ENCODE peak calls at places on chromosomes 11 and 22, in eight cellular contexts. One of them, this sample, is unnamed.

GRCh38 chr11:105111145-105111944 is 28.2 kb downstream of the CARD18 start:
- DNase-seq in naive thymus-derived CD8-positive, alpha-beta T cell: no peak
- DNase-seq in globus pallidus: no peak
- DNase-seq in RCC 7860: no peak
- DNase-seq in heart right ventricle: no peak
- DNase-seq in LoVo: no peak
- DNase-seq in activated T-cell treated with anti-CD3 and anti-CD28 coated beads, Interleukin-2, amount 50 U/mL, for 4 hours: no peak
- DNase-seq in Calu3: no peak
- DNase-seq in this sample: no peak

GRCh38 chr22:24181996-24182560 is 791 bp downstream of the SUSD2 start:
- DNase-seq in Calu3: no peak
- DNase-seq in RCC 7860: no peak
- DNase-seq in naive thymus-derived CD8-positive, alpha-beta T cell: no peak
- DNase-seq in heart right ventricle: no peak
- DNase-seq in globus pallidus: no peak
- DNase-seq in activated T-cell treated with anti-CD3 and anti-CD28 coated beads, Interleukin-2, amount 50 U/mL, for 4 hours: no peak
- DNase-seq in LoVo: no peak
- DNase-seq in this sample: no peak

GRCh38 chr11:113697798-113698407 is 8.2 kb downstream of the TMPRSS5 start:
- DNase-seq in activated T-cell treated with anti-CD3 and anti-CD28 coated beads, Interleukin-2, amount 50 U/mL, for 4 hours: no peak
- DNase-seq in naive thymus-derived CD8-positive, alpha-beta T cell: no peak
- DNase-seq in Calu3: no peak
- DNase-seq in LoVo: no peak
- DNase-seq in globus pallidus: no peak
- DNase-seq in heart right ventricle: no peak
- DNase-seq in RCC 7860: no peak
- DNase-seq in this sample: no peak

GRCh38 chr22:46652930-46653331 is 32.7 kb downstream of the GRAMD4 start:
- DNase-seq in Calu3: no peak
- DNase-seq in activated T-cell treated with anti-CD3 and anti-CD28 coated beads, Interleukin-2, amount 50 U/mL, for 4 hours: no peak
- DNase-seq in heart right ventricle: no peak
- DNase-seq in globus pallidus: no peak
- DNase-seq in RCC 7860: no peak
- DNase-seq in LoVo: no peak
- DNase-seq in naive thymus-derived CD8-positive, alpha-beta T cell: no peak
- DNase-seq in this sample: peak; percentile 41

GRCh38 chr11:26572770-26573402 is 823 bp upstream of the MUC15 start:
- DNase-seq in globus pallidus: no peak
- DNase-seq in heart right ventricle: no peak
- DNase-seq in activated T-cell treated with anti-CD3 and anti-CD28 coated beads, Interleukin-2, amount 50 U/mL, for 4 hours: no peak
- DNase-seq in LoVo: no peak
- DNase-seq in Calu3: no peak
- DNase-seq in RCC 7860: no peak
- DNase-seq in naive thymus-derived CD8-positive, alpha-beta T cell: no peak
- DNase-seq in this sample: no peak

GRCh38 chr11:90294091-90294490 is 71.2 kb upstream of the CHORDC1 start:
- DNase-seq in naive thymus-derived CD8-positive, alpha-beta T cell: no peak
- DNase-seq in globus pallidus: no peak
- DNase-seq in LoVo: no peak
- DNase-seq in activated T-cell treated with anti-CD3 and anti-CD28 coated beads, Interleukin-2, amount 50 U/mL, for 4 hours: no peak
- DNase-seq in RCC 7860: no peak
- DNase-seq in heart right ventricle: no peak
- DNase-seq in Calu3: no peak
- DNase-seq in this sample: no peak

GRCh38 chr11:69931994-69932910 is 113.0 kb upstream of the FGF3 start:
- DNase-seq in Calu3: no peak
- DNase-seq in activated T-cell treated with anti-CD3 and anti-CD28 coated beads, Interleukin-2, amount 50 U/mL, for 4 hours: no peak
- DNase-seq in LoVo: no peak
- DNase-seq in RCC 7860: no peak
- DNase-seq in heart right ventricle: peak; percentile 1
- DNase-seq in naive thymus-derived CD8-positive, alpha-beta T cell: no peak
- DNase-seq in globus pallidus: no peak
- DNase-seq in this sample: no peak

GRCh38 chr11:34632105-34632780 is 11.3 kb downstream of the EHF start:
- DNase-seq in LoVo: peak; percentile 61
- DNase-seq in heart right ventricle: no peak
- DNase-seq in RCC 7860: no peak
- DNase-seq in globus pallidus: peak; percentile 92
- DNase-seq in naive thymus-derived CD8-positive, alpha-beta T cell: no peak
- DNase-seq in Calu3: peak; percentile 52
- DNase-seq in activated T-cell treated with anti-CD3 and anti-CD28 coated beads, Interleukin-2, amount 50 U/mL, for 4 hours: no peak
- DNase-seq in this sample: no peak

GRCh38 chr22:29307658-29308147 is 1.3 kb downstream of the GAS2L1 start:
- DNase-seq in Calu3: no peak
- DNase-seq in RCC 7860: no peak
- DNase-seq in activated T-cell treated with anti-CD3 and anti-CD28 coated beads, Interleukin-2, amount 50 U/mL, for 4 hours: no peak
- DNase-seq in naive thymus-derived CD8-positive, alpha-beta T cell: no peak
- DNase-seq in globus pallidus: no peak
- DNase-seq in LoVo: no peak
- DNase-seq in heart right ventricle: no peak
- DNase-seq in this sample: no peak

GRCh38 chr22:19565921-19566598 is 41.9 kb upstream of the CLDN5 start:
- DNase-seq in naive thymus-derived CD8-positive, alpha-beta T cell: no peak
- DNase-seq in Calu3: no peak
- DNase-seq in heart right ventricle: no peak
- DNase-seq in LoVo: peak; percentile 76
- DNase-seq in activated T-cell treated with anti-CD3 and anti-CD28 coated beads, Interleukin-2, amount 50 U/mL, for 4 hours: no peak
- DNase-seq in globus pallidus: no peak
- DNase-seq in RCC 7860: no peak
- DNase-seq in this sample: no peak

GRCh38 chr11:64842851-64843841 is 1.3 kb downstream of the CDC42BPG start:
- DNase-seq in naive thymus-derived CD8-positive, alpha-beta T cell: no peak
- DNase-seq in activated T-cell treated with anti-CD3 and anti-CD28 coated beads, Interleukin-2, amount 50 U/mL, for 4 hours: no peak
- DNase-seq in RCC 7860: peak; percentile 36
- DNase-seq in LoVo: peak; percentile 82
- DNase-seq in heart right ventricle: no peak
- DNase-seq in globus pallidus: no peak
- DNase-seq in Calu3: peak; percentile 77
- DNase-seq in this sample: no peak

GRCh38 chr11:79055866-79056632 is 384.8 kb downstream of the TENM4 start:
- DNase-seq in LoVo: no peak
- DNase-seq in activated T-cell treated with anti-CD3 and anti-CD28 coated beads, Interleukin-2, amount 50 U/mL, for 4 hours: no peak
- DNase-seq in Calu3: no peak
- DNase-seq in heart right ventricle: no peak
- DNase-seq in naive thymus-derived CD8-positive, alpha-beta T cell: no peak
- DNase-seq in globus pallidus: no peak
- DNase-seq in RCC 7860: no peak
- DNase-seq in this sample: no peak

GRCh38 chr22:45262931-45263789 is 21.6 kb upstream of the UPK3A start:
- DNase-seq in RCC 7860: no peak
- DNase-seq in naive thymus-derived CD8-positive, alpha-beta T cell: no peak
- DNase-seq in heart right ventricle: peak; percentile 45
- DNase-seq in globus pallidus: no peak
- DNase-seq in LoVo: no peak
- DNase-seq in activated T-cell treated with anti-CD3 and anti-CD28 coated beads, Interleukin-2, amount 50 U/mL, for 4 hours: no peak
- DNase-seq in Calu3: no peak
- DNase-seq in this sample: no peak

GRCh38 chr11:63889344-63889743 is 27.6 kb downstream of the RCOR2 start:
- DNase-seq in Calu3: peak; percentile 51
- DNase-seq in heart right ventricle: no peak
- DNase-seq in RCC 7860: no peak
- DNase-seq in naive thymus-derived CD8-positive, alpha-beta T cell: no peak
- DNase-seq in globus pallidus: no peak
- DNase-seq in activated T-cell treated with anti-CD3 and anti-CD28 coated beads, Interleukin-2, amount 50 U/mL, for 4 hours: no peak
- DNase-seq in LoVo: no peak
- DNase-seq in this sample: no peak

GRCh38 chr11:72816404-72816990 is 2.3 kb downstream of the ATG16L2 start:
- DNase-seq in Calu3: no peak
- DNase-seq in LoVo: no peak
- DNase-seq in naive thymus-derived CD8-positive, alpha-beta T cell: no peak
- DNase-seq in globus pallidus: no peak
- DNase-seq in RCC 7860: peak; percentile 6
- DNase-seq in activated T-cell treated with anti-CD3 and anti-CD28 coated beads, Interleukin-2, amount 50 U/mL, for 4 hours: no peak
- DNase-seq in heart right ventricle: no peak
- DNase-seq in this sample: no peak

GRCh38 chr11:117519170-117519569 is 191.5 kb downstream of the CEP164 start:
- DNase-seq in RCC 7860: peak; percentile 53
- DNase-seq in globus pallidus: no peak
- DNase-seq in heart right ventricle: no peak
- DNase-seq in LoVo: no peak
- DNase-seq in Calu3: no peak
- DNase-seq in activated T-cell treated with anti-CD3 and anti-CD28 coated beads, Interleukin-2, amount 50 U/mL, for 4 hours: no peak
- DNase-seq in naive thymus-derived CD8-positive, alpha-beta T cell: no peak
- DNase-seq in this sample: peak; percentile 81

GRCh38 chr11:65695459-65696241 is 16.4 kb upstream of the KAT5 start:
- DNase-seq in naive thymus-derived CD8-positive, alpha-beta T cell: no peak
- DNase-seq in Calu3: peak; percentile 81
- DNase-seq in globus pallidus: peak; percentile 88
- DNase-seq in activated T-cell treated with anti-CD3 and anti-CD28 coated beads, Interleukin-2, amount 50 U/mL, for 4 hours: no peak
- DNase-seq in heart right ventricle: peak; percentile 41
- DNase-seq in RCC 7860: no peak
- DNase-seq in LoVo: peak; percentile 49
- DNase-seq in this sample: peak; percentile 53

GRCh38 chr22:46214616-46215015 is 35.5 kb downstream of the CDPF1 start:
- DNase-seq in Calu3: no peak
- DNase-seq in LoVo: no peak
- DNase-seq in RCC 7860: no peak
- DNase-seq in activated T-cell treated with anti-CD3 and anti-CD28 coated beads, Interleukin-2, amount 50 U/mL, for 4 hours: no peak
- DNase-seq in globus pallidus: no peak
- DNase-seq in heart right ventricle: no peak
- DNase-seq in naive thymus-derived CD8-positive, alpha-beta T cell: no peak
- DNase-seq in this sample: no peak

GRCh38 chr11:12784987-12785386 is 110.8 kb downstream of the TEAD1 start:
- DNase-seq in LoVo: no peak
- DNase-seq in RCC 7860: no peak
- DNase-seq in activated T-cell treated with anti-CD3 and anti-CD28 coated beads, Interleukin-2, amount 50 U/mL, for 4 hours: no peak
- DNase-seq in naive thymus-derived CD8-positive, alpha-beta T cell: no peak
- DNase-seq in globus pallidus: no peak
- DNase-seq in heart right ventricle: peak; percentile 26
- DNase-seq in Calu3: no peak
- DNase-seq in this sample: no peak

GRCh38 chr11:77188912-77189491 is 61.0 kb downstream of the MYO7A start:
- DNase-seq in LoVo: no peak
- DNase-seq in naive thymus-derived CD8-positive, alpha-beta T cell: no peak
- DNase-seq in globus pallidus: no peak
- DNase-seq in heart right ventricle: no peak
- DNase-seq in Calu3: no peak
- DNase-seq in activated T-cell treated with anti-CD3 and anti-CD28 coated beads, Interleukin-2, amount 50 U/mL, for 4 hours: no peak
- DNase-seq in RCC 7860: no peak
- DNase-seq in this sample: no peak

GRCh38 chr11:117411736-117412135 is 84.1 kb downstream of the CEP164 start:
- DNase-seq in LoVo: no peak
- DNase-seq in Calu3: no peak
- DNase-seq in globus pallidus: no peak
- DNase-seq in activated T-cell treated with anti-CD3 and anti-CD28 coated beads, Interleukin-2, amount 50 U/mL, for 4 hours: no peak
- DNase-seq in RCC 7860: no peak
- DNase-seq in naive thymus-derived CD8-positive, alpha-beta T cell: no peak
- DNase-seq in heart right ventricle: no peak
- DNase-seq in this sample: no peak

GRCh38 chr11:43943357-43943930 is 1.0 kb downstream of the C11orf96 start:
- DNase-seq in activated T-cell treated with anti-CD3 and anti-CD28 coated beads, Interleukin-2, amount 50 U/mL, for 4 hours: no peak
- DNase-seq in Calu3: no peak
- DNase-seq in heart right ventricle: no peak
- DNase-seq in LoVo: no peak
- DNase-seq in RCC 7860: no peak
- DNase-seq in naive thymus-derived CD8-positive, alpha-beta T cell: no peak
- DNase-seq in globus pallidus: no peak
- DNase-seq in this sample: no peak

GRCh38 chr11:72751293-72752087 is 718 bp downstream of the ARAP1 start:
- DNase-seq in activated T-cell treated with anti-CD3 and anti-CD28 coated beads, Interleukin-2, amount 50 U/mL, for 4 hours: no peak
- DNase-seq in globus pallidus: no peak
- DNase-seq in Calu3: no peak
- DNase-seq in LoVo: peak; percentile 19
- DNase-seq in RCC 7860: no peak
- DNase-seq in heart right ventricle: no peak
- DNase-seq in naive thymus-derived CD8-positive, alpha-beta T cell: no peak
- DNase-seq in this sample: no peak

GRCh38 chr22:19213001-19213400 is 34.5 kb upstream of the SLC25A1 start:
- DNase-seq in globus pallidus: no peak
- DNase-seq in RCC 7860: no peak
- DNase-seq in Calu3: no peak
- DNase-seq in heart right ventricle: no peak
- DNase-seq in activated T-cell treated with anti-CD3 and anti-CD28 coated beads, Interleukin-2, amount 50 U/mL, for 4 hours: no peak
- DNase-seq in LoVo: no peak
- DNase-seq in naive thymus-derived CD8-positive, alpha-beta T cell: no peak
- DNase-seq in this sample: no peak

This sample was measured in testis.